ENCODE peak calls at places on chromosomes 7 and 10, in five cellular contexts. One of them, this sample, is unnamed.
A peak's percentile ranks its signal among the peaks of the same experiment; 100 is the strongest.

GRCh38 chr10:121154846-121155245 is 303.7 kb downstream of the WDR11 start:
- DNase-seq in H1: no peak
- DNase-seq in A549: no peak
- DNase-seq in K562: no peak
- DNase-seq in HepG2: peak; percentile 72
- DNase-seq in this sample: no peak

GRCh38 chr10:62815373-62816111 is 624 bp downstream of the EGR2 start:
- DNase-seq in H1: peak; percentile 69
- DNase-seq in HepG2: no peak
- DNase-seq in A549: peak; percentile 32
- DNase-seq in K562: no peak
- DNase-seq in this sample: no peak

GRCh38 chr7:24304494-24305095 is 20.6 kb downstream of the NPY start:
- DNase-seq in H1: no peak
- DNase-seq in HepG2: no peak
- DNase-seq in K562: no peak
- DNase-seq in A549: no peak
- DNase-seq in this sample: no peak

GRCh38 chr10:30445716-30446115 is 11.7 kb downstream of the MAP3K8 start:
- DNase-seq in HepG2: no peak
- DNase-seq in H1: no peak
- DNase-seq in A549: no peak
- DNase-seq in K562: no peak
- DNase-seq in this sample: no peak

GRCh38 chr10:13915710-13916109 is 328.9 kb downstream of the PRPF18 start:
- DNase-seq in A549: no peak
- DNase-seq in HepG2: peak; percentile 34
- DNase-seq in K562: no peak
- DNase-seq in H1: no peak
- DNase-seq in this sample: no peak

GRCh38 chr10:102231357-102232318 is 5.5 kb downstream of the ELOVL3 start:
- DNase-seq in A549: peak; percentile 68
- DNase-seq in HepG2: peak; percentile 38
- DNase-seq in K562: peak; percentile 76
- DNase-seq in H1: peak; percentile 94
- DNase-seq in this sample: no peak

GRCh38 chr10:12699258-12699700 is 302.2 kb downstream of the CCDC3 start:
- DNase-seq in H1: no peak
- DNase-seq in HepG2: peak; percentile 20
- DNase-seq in A549: peak; percentile 42
- DNase-seq in K562: no peak
- DNase-seq in this sample: no peak

GRCh38 chr7:31373337-31374289 is 33.1 kb upstream of the NEUROD6 start:
- DNase-seq in H1: peak; percentile 76
- DNase-seq in HepG2: peak; percentile 34
- DNase-seq in K562: peak; percentile 55
- DNase-seq in A549: peak; percentile 78
- DNase-seq in this sample: no peak

GRCh38 chr10:69145864-69146263 is 21.9 kb downstream of the VPS26A start:
- DNase-seq in K562: no peak
- DNase-seq in A549: no peak
- DNase-seq in HepG2: no peak
- DNase-seq in H1: no peak
- DNase-seq in this sample: no peak

GRCh38 chr7:156947120-156947843 is 2.2 kb upstream of the NOM1 start:
- DNase-seq in A549: no peak
- DNase-seq in K562: no peak
- DNase-seq in H1: no peak
- DNase-seq in HepG2: peak; percentile 21
- DNase-seq in this sample: no peak

GRCh38 chr7:147332988-147333387 is 1216.4 kb downstream of the CNTNAP2 start:
- DNase-seq in H1: no peak
- DNase-seq in K562: no peak
- DNase-seq in A549: no peak
- DNase-seq in HepG2: no peak
- DNase-seq in this sample: no peak

GRCh38 chr10:70155255-70155838 is 8.8 kb upstream of the TYSND1 start:
- DNase-seq in K562: no peak
- DNase-seq in HepG2: peak; percentile 45
- DNase-seq in H1: no peak
- DNase-seq in A549: no peak
- DNase-seq in this sample: no peak

GRCh38 chr7:36214608-36215016 is 61.6 kb downstream of the EEPD1 start:
- DNase-seq in A549: no peak
- DNase-seq in H1: no peak
- DNase-seq in HepG2: no peak
- DNase-seq in K562: no peak
- DNase-seq in this sample: no peak
- TF ChIP-seq KDM1A in A549: no peak
- TF ChIP-seq KDM1A in H1: no peak
- TF ChIP-seq KDM1A in HepG2: no peak
- TF ChIP-seq KDM1A in K562: no peak
- TF ChIP-seq KDM1A in this sample: no peak

GRCh38 chr7:116284390-116284789 is 74.1 kb downstream of the TES start:
- DNase-seq in HepG2: no peak
- DNase-seq in H1: no peak
- DNase-seq in K562: no peak
- DNase-seq in A549: no peak
- DNase-seq in this sample: no peak
- TF ChIP-seq MAX in HepG2: no peak
- TF ChIP-seq MAX in H1: no peak
- TF ChIP-seq MAX in K562: no peak
- TF ChIP-seq MAX in A549: no peak
- TF ChIP-seq MAX in this sample: no peak

GRCh38 chr10:124686707-124687376 is 57.3 kb downstream of the FAM53B start:
- DNase-seq in A549: no peak
- DNase-seq in K562: no peak
- DNase-seq in HepG2: no peak
- DNase-seq in H1: no peak
- DNase-seq in this sample: no peak

GRCh38 chr10:124683816-124684215 is 60.4 kb downstream of the FAM53B start:
- DNase-seq in A549: no peak
- DNase-seq in H1: no peak
- DNase-seq in HepG2: no peak
- DNase-seq in K562: no peak
- DNase-seq in this sample: no peak

GRCh38 chr10:124681626-124682552 is 62.3 kb downstream of the FAM53B start:
- DNase-seq in HepG2: no peak
- DNase-seq in A549: no peak
- DNase-seq in H1: no peak
- DNase-seq in K562: no peak
- DNase-seq in this sample: no peak

GRCh38 chr10:124688366-124688765 is 55.8 kb downstream of the FAM53B start:
- DNase-seq in HepG2: no peak
- DNase-seq in K562: no peak
- DNase-seq in A549: no peak
- DNase-seq in H1: no peak
- DNase-seq in this sample: no peak

DNA sequence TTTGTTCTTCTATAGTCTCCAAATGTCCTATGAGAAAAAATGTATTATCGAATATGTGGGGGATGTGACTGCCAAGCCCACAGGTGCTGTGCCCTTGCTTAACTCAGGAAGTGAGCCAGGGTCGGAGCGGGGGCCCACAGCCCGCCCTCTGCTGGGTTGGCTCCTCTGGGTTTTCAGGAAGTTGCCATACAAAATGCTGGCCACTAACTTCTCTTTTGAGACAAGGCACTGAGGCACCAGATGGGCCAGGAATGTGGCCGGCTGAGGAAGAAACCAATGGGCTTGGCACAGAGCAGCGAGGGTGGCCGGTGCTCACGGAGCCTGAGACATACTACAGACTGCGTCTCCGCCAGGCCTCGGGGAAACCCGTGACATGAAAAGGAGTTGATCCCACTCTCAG is 58.9 kb downstream of the FAM53B start:
- DNase-seq in H1: no peak
- DNase-seq in K562: no peak
- DNase-seq in A549: no peak
- DNase-seq in HepG2: no peak
- DNase-seq in this sample: no peak
- TF ChIP-seq HDAC2 in H1: no peak
- TF ChIP-seq HDAC2 in K562: no peak
- TF ChIP-seq HDAC2 in A549: no peak
- TF ChIP-seq HDAC2 in HepG2: no peak
- TF ChIP-seq HDAC2 in this sample: no peak

DNA sequence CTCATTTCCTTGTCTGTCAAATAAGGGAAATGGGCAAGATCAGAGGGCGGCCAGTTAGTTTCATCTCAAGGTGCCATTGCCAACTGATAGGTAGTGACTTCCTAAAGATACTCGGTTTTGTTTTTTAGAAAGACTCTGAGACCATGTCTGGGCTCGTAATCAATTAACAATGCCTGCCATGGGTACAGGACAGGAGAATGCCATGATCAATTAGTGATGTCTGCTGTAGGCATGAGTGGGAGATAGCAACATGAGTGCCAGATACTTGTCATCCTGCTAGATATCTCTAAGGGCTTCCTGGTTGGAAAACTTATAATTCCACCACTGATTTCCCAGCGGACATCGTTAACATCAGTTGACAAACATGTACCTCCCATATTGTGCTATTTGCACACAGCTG is 64.8 kb downstream of the SH3PXD2A start:
- DNase-seq in A549: no peak
- DNase-seq in H1: no peak
- DNase-seq in K562: no peak
- DNase-seq in HepG2: no peak
- DNase-seq in this sample: no peak
- TF ChIP-seq KDM1A in A549: no peak
- TF ChIP-seq KDM1A in H1: no peak
- TF ChIP-seq KDM1A in K562: no peak
- TF ChIP-seq KDM1A in HepG2: no peak
- TF ChIP-seq KDM1A in this sample: no peak

GRCh38 chr7:70706204-70706603 is 425.7 kb upstream of the GALNT17 start:
- DNase-seq in HepG2: no peak
- DNase-seq in H1: peak; percentile 65
- DNase-seq in K562: peak; percentile 78
- DNase-seq in A549: no peak
- DNase-seq in this sample: no peak

GRCh38 chr7:70703785-70704184 is 428.2 kb upstream of the GALNT17 start:
- DNase-seq in HepG2: no peak
- DNase-seq in A549: no peak
- DNase-seq in H1: no peak
- DNase-seq in K562: no peak
- DNase-seq in this sample: no peak

GRCh38 chr7:70706698-70707097 is 425.2 kb upstream of the GALNT17 start:
- DNase-seq in K562: no peak
- DNase-seq in A549: no peak
- DNase-seq in HepG2: no peak
- DNase-seq in H1: no peak
- DNase-seq in this sample: no peak

GRCh38 chr7:70707823-70708243 is 424.1 kb upstream of the GALNT17 start:
- DNase-seq in K562: no peak
- DNase-seq in A549: no peak
- DNase-seq in HepG2: no peak
- DNase-seq in H1: no peak
- DNase-seq in this sample: no peak

DNA sequence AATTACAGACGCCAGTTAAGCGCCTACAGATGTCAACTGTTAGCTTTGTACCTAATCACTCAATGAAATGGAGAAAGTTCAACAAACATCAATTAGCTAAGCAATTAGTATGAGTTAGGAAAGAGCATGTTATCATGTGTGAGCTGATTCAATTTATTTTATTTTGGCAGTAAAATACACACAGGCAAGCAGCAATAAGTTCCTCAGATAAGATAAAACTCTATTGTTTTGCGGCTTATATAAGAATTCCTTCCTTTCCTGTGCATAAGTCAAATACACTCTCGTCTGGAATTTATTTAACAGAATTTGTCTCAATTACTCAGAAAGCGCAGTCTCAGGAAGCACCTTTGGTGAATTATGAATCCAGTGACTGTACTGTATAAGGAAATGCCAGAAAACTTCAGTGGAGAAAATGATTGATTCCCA is 427.0 kb upstream of the GALNT17 start:
- DNase-seq in A549: no peak
- DNase-seq in H1: no peak
- DNase-seq in K562: no peak
- DNase-seq in HepG2: no peak
- DNase-seq in this sample: no peak
- TF ChIP-seq MAX in A549: no peak
- TF ChIP-seq MAX in H1: no peak
- TF ChIP-seq MAX in K562: no peak
- TF ChIP-seq MAX in HepG2: no peak
- TF ChIP-seq MAX in this sample: no peak

GRCh38 chr7:2628137-2628482 is 3.7 kb upstream of the TTYH3 start:
- DNase-seq in K562: no peak
- DNase-seq in HepG2: peak; percentile 86
- DNase-seq in A549: peak; percentile 29
- DNase-seq in H1: no peak
- DNase-seq in this sample: no peak

GRCh38 chr7:2628891-2629290 is 2.9 kb upstream of the TTYH3 start:
- DNase-seq in H1: no peak
- DNase-seq in HepG2: no peak
- DNase-seq in A549: no peak
- DNase-seq in K562: no peak
- DNase-seq in this sample: no peak

GRCh38 chr7:2629740-2630681 is 1.8 kb upstream of the TTYH3 start:
- DNase-seq in K562: no peak
- DNase-seq in HepG2: peak; percentile 69
- DNase-seq in A549: peak; percentile 41
- DNase-seq in H1: no peak
- DNase-seq in this sample: no peak

GRCh38 chr7:2626498-2627117 is 5.2 kb upstream of the TTYH3 start:
- DNase-seq in H1: no peak
- DNase-seq in K562: no peak
- DNase-seq in HepG2: no peak
- DNase-seq in A549: no peak
- DNase-seq in this sample: no peak

DNA sequence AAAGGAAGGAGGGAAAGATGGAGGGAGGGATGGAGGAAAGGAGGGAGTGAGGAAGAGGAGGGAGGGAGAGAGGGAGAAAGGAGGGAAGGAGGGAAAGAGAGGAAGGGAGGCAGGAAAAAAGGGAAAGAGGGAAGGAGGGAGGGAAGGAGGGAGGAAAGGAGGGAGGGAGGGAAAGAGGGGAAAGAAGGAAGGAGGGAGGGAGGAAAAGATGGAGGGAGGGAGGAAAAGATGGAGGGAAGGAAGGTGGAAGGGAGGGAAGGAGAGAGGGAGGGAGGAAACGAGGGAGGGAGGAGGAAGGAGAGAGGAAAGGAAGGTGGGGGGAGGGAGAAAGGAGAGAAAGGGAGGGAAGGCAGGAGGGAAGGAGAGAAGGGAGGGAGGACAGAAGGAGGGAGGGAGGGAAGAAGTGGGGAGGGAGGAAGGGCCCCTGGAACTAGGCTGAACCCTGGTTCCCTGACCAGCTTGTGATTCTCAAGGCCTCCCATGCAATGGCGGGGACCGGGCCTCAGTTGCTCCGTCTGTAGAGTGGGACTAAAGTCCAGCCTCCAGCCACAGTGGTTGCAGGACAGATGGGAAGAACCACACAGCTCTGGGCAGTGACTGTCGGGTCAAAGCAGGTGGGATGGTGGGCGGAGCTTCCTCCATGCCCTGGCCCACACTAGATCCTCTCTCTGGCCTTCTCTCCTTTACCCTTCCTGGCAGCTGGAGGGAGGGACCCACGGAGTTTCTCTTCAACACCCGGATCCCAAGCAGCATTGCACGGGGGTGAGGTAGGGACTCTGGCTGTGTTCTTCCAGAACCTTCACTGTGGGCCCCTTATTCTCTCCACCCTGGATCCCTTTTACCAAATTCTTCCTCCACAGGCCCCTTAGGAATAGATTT is 4.3 kb upstream of the TTYH3 start:
- DNase-seq in A549: no peak
- DNase-seq in H1: no peak
- DNase-seq in K562: no peak
- DNase-seq in HepG2: no peak
- DNase-seq in this sample: no peak
- TF ChIP-seq HDAC2 in A549: no peak
- TF ChIP-seq HDAC2 in H1: no peak
- TF ChIP-seq HDAC2 in K562: no peak
- TF ChIP-seq HDAC2 in HepG2: no peak
- TF ChIP-seq HDAC2 in this sample: no peak

This sample was measured in GM12878.